ENCODE peak calls at places on chromosomes 16 and 17, in four cellular contexts. One of them, this sample, is unnamed.
A peak's percentile ranks its signal among the peaks of the same experiment; 100 is the strongest.

GRCh38 chr17:8941520-8941919 is 24.0 kb downstream of the PIK3R5 start:
- DNase-seq in suprapubic skin: no peak
- DNase-seq in effector memory CD4-positive, alpha-beta T cell: peak; percentile 38
- DNase-seq in transverse colon: peak; percentile 62
- DNase-seq in this sample: peak; percentile 65

GRCh38 chr16:48607056-48607825 is 2.7 kb downstream of the N4BP1 start:
- DNase-seq in suprapubic skin: no peak
- DNase-seq in transverse colon: peak; percentile 66
- DNase-seq in effector memory CD4-positive, alpha-beta T cell: no peak
- DNase-seq in this sample: peak; percentile 64

GRCh38 chr16:48261569-48261968 is 14.2 kb upstream of the ABCC11 start:
- DNase-seq in transverse colon: no peak
- DNase-seq in suprapubic skin: no peak
- DNase-seq in effector memory CD4-positive, alpha-beta T cell: no peak
- DNase-seq in this sample: no peak

GRCh38 chr17:4585203-4585939 is 1.0 kb downstream of the SMTNL2 start:
- DNase-seq in transverse colon: no peak
- DNase-seq in effector memory CD4-positive, alpha-beta T cell: no peak
- DNase-seq in suprapubic skin: no peak
- DNase-seq in this sample: no peak

GRCh38 chr17:76136276-76137025 is 4.6 kb downstream of the FOXJ1 start:
- DNase-seq in suprapubic skin: no peak
- DNase-seq in transverse colon: no peak
- DNase-seq in effector memory CD4-positive, alpha-beta T cell: no peak
- DNase-seq in this sample: no peak

GRCh38 chr16:31132303-31132978 is 3.1 kb downstream of the PRSS8 start:
- DNase-seq in effector memory CD4-positive, alpha-beta T cell: no peak
- DNase-seq in suprapubic skin: no peak
- DNase-seq in transverse colon: no peak
- DNase-seq in this sample: no peak

GRCh38 chr16:57866529-57866918 is 64.2 kb upstream of the KIFC3 start:
- DNase-seq in transverse colon: no peak
- DNase-seq in suprapubic skin: no peak
- DNase-seq in effector memory CD4-positive, alpha-beta T cell: no peak
- DNase-seq in this sample: no peak

GRCh38 chr17:48954300-48954755 is 9.7 kb upstream of the SNF8 start:
- DNase-seq in effector memory CD4-positive, alpha-beta T cell: no peak
- DNase-seq in suprapubic skin: no peak
- DNase-seq in transverse colon: peak; percentile 46
- DNase-seq in this sample: no peak

GRCh38 chr17:21689604-21690003 is 2.7 kb upstream of the KCNJ18 start:
- DNase-seq in effector memory CD4-positive, alpha-beta T cell: no peak
- DNase-seq in suprapubic skin: no peak
- DNase-seq in transverse colon: no peak
- DNase-seq in this sample: no peak

GRCh38 chr17:71985111-71986039 is 135.4 kb upstream of the SOX9 start:
- DNase-seq in effector memory CD4-positive, alpha-beta T cell: no peak
- DNase-seq in transverse colon: no peak
- DNase-seq in suprapubic skin: no peak
- DNase-seq in this sample: no peak

GRCh38 chr16:55734665-55735064 is 78.9 kb downstream of the SLC6A2 start:
- DNase-seq in effector memory CD4-positive, alpha-beta T cell: no peak
- DNase-seq in suprapubic skin: no peak
- DNase-seq in transverse colon: no peak
- DNase-seq in this sample: no peak

GRCh38 chr16:74862743-74863244 is 88.2 kb upstream of the FA2H start:
- DNase-seq in effector memory CD4-positive, alpha-beta T cell: no peak
- DNase-seq in transverse colon: no peak
- DNase-seq in suprapubic skin: no peak
- DNase-seq in this sample: no peak

GRCh38 chr16:48184681-48185080 is 28.9 kb upstream of the ABCC12 start:
- DNase-seq in suprapubic skin: no peak
- DNase-seq in effector memory CD4-positive, alpha-beta T cell: no peak
- DNase-seq in transverse colon: no peak
- DNase-seq in this sample: no peak

GRCh38 chr16:57887711-57888110 is 83.2 kb downstream of the CNGB1 start:
- DNase-seq in suprapubic skin: no peak
- DNase-seq in transverse colon: no peak
- DNase-seq in effector memory CD4-positive, alpha-beta T cell: no peak
- DNase-seq in this sample: no peak

GRCh38 chr16:28107232-28107631 is 43.7 kb upstream of the GSG1L start:
- DNase-seq in transverse colon: no peak
- DNase-seq in suprapubic skin: no peak
- DNase-seq in effector memory CD4-positive, alpha-beta T cell: no peak
- DNase-seq in this sample: no peak

GRCh38 chr16:23369416-23369815 is 67.3 kb downstream of the SCNN1B start:
- DNase-seq in suprapubic skin: no peak
- DNase-seq in effector memory CD4-positive, alpha-beta T cell: no peak
- DNase-seq in transverse colon: no peak
- DNase-seq in this sample: no peak

GRCh38 chr17:59342681-59343127 is 11.2 kb downstream of the YPEL2 start:
- DNase-seq in suprapubic skin: no peak
- DNase-seq in transverse colon: no peak
- DNase-seq in effector memory CD4-positive, alpha-beta T cell: no peak
- DNase-seq in this sample: no peak

GRCh38 chr16:88519240-88519639 is 51.0 kb upstream of the ZC3H18 start:
- DNase-seq in effector memory CD4-positive, alpha-beta T cell: no peak
- DNase-seq in suprapubic skin: no peak
- DNase-seq in transverse colon: no peak
- DNase-seq in this sample: no peak
- H3K27me3 ChIP-seq in effector memory CD4-positive, alpha-beta T cell: no peaks in the 10 kb centered on the region
- H3K27me3 ChIP-seq in suprapubic skin: peaks cover 17% of the 10 kb centered on the region
- H3K27me3 ChIP-seq in transverse colon: peaks cover 6% of the 10 kb centered on the region
- H3K27me3 ChIP-seq in this sample: peaks cover 7% of the 10 kb centered on the region

GRCh38 chr17:83127431-83128160 is 48.2 kb downstream of the METRNL start:
- DNase-seq in effector memory CD4-positive, alpha-beta T cell: no peak
- DNase-seq in transverse colon: no peak
- DNase-seq in suprapubic skin: peak; percentile 59
- DNase-seq in this sample: peak; percentile 34

GRCh38 chr17:83132251-83133081 is 53.1 kb downstream of the METRNL start:
- DNase-seq in suprapubic skin: peak; percentile 63
- DNase-seq in transverse colon: no peak
- DNase-seq in effector memory CD4-positive, alpha-beta T cell: no peak
- DNase-seq in this sample: peak; percentile 33

GRCh38 chr17:83128306-83129240 is 49.2 kb downstream of the METRNL start:
- DNase-seq in transverse colon: no peak
- DNase-seq in effector memory CD4-positive, alpha-beta T cell: no peak
- DNase-seq in suprapubic skin: peak; percentile 73
- DNase-seq in this sample: peak; percentile 27

GRCh38 chr17:83131268-83132011 is 52.0 kb downstream of the METRNL start:
- DNase-seq in transverse colon: no peak
- DNase-seq in suprapubic skin: peak; percentile 55
- DNase-seq in effector memory CD4-positive, alpha-beta T cell: no peak
- DNase-seq in this sample: peak; percentile 25

GRCh38 chr17:83129676-83130075 is 50.3 kb downstream of the METRNL start:
- DNase-seq in effector memory CD4-positive, alpha-beta T cell: no peak
- DNase-seq in transverse colon: no peak
- DNase-seq in suprapubic skin: peak; percentile 43
- DNase-seq in this sample: peak; percentile 25
- H3K27me3 ChIP-seq in effector memory CD4-positive, alpha-beta T cell: no peaks in the 10 kb centered on the region
- H3K27me3 ChIP-seq in transverse colon: peaks cover 25% of the 10 kb centered on the region
- H3K27me3 ChIP-seq in suprapubic skin: peaks cover 11% of the 10 kb centered on the region
- H3K27me3 ChIP-seq in this sample: no peaks in the 10 kb centered on the region

GRCh38 chr17:66983414-66984021 is 19.0 kb downstream of the CACNG4 start:
- DNase-seq in effector memory CD4-positive, alpha-beta T cell: no peak
- DNase-seq in transverse colon: no peak
- DNase-seq in suprapubic skin: no peak
- DNase-seq in this sample: no peak
- H3K27me3 ChIP-seq in effector memory CD4-positive, alpha-beta T cell: no peaks in the 10 kb centered on the region
- H3K27me3 ChIP-seq in transverse colon: peaks cover 55% of the 10 kb centered on the region
- H3K27me3 ChIP-seq in suprapubic skin: peaks cover 40% of the 10 kb centered on the region
- H3K27me3 ChIP-seq in this sample: no peaks in the 10 kb centered on the region

GRCh38 chr17:83183951-83184506 is 104.6 kb downstream of the METRNL start:
- DNase-seq in transverse colon: no peak
- DNase-seq in effector memory CD4-positive, alpha-beta T cell: no peak
- DNase-seq in suprapubic skin: no peak
- DNase-seq in this sample: no peak

GRCh38 chr17:83183150-83183820 is 103.9 kb downstream of the METRNL start:
- DNase-seq in transverse colon: no peak
- DNase-seq in effector memory CD4-positive, alpha-beta T cell: no peak
- DNase-seq in suprapubic skin: no peak
- DNase-seq in this sample: no peak

GRCh38 chr17:83186226-83186625 is 106.8 kb downstream of the METRNL start:
- DNase-seq in suprapubic skin: no peak
- DNase-seq in transverse colon: no peak
- DNase-seq in effector memory CD4-positive, alpha-beta T cell: no peak
- DNase-seq in this sample: no peak

GRCh38 chr17:83186751-83187421 is 107.5 kb downstream of the METRNL start:
- DNase-seq in suprapubic skin: no peak
- DNase-seq in transverse colon: no peak
- DNase-seq in effector memory CD4-positive, alpha-beta T cell: no peak
- DNase-seq in this sample: peak; percentile 11

GRCh38 chr17:83185023-83186002 is 105.9 kb downstream of the METRNL start:
- DNase-seq in suprapubic skin: no peak
- DNase-seq in transverse colon: no peak
- DNase-seq in effector memory CD4-positive, alpha-beta T cell: no peak
- DNase-seq in this sample: no peak
- H3K27me3 ChIP-seq in suprapubic skin: no peaks in the 10 kb centered on the region
- H3K27me3 ChIP-seq in transverse colon: no peaks in the 10 kb centered on the region
- H3K27me3 ChIP-seq in effector memory CD4-positive, alpha-beta T cell: no peaks in the 10 kb centered on the region
- H3K27me3 ChIP-seq in this sample: no peaks in the 10 kb centered on the region

GRCh38 chr16:86994215-86994614 is 323.0 kb downstream of the C16orf95 start:
- DNase-seq in suprapubic skin: no peak
- DNase-seq in transverse colon: no peak
- DNase-seq in effector memory CD4-positive, alpha-beta T cell: no peak
- DNase-seq in this sample: no peak

GRCh38 chr16:86995456-86995855 is 321.7 kb downstream of the C16orf95 start:
- DNase-seq in transverse colon: no peak
- DNase-seq in suprapubic skin: no peak
- DNase-seq in effector memory CD4-positive, alpha-beta T cell: no peak
- DNase-seq in this sample: no peak

GRCh38 chr16:86994651-86995171 is 322.5 kb downstream of the C16orf95 start:
- DNase-seq in transverse colon: no peak
- DNase-seq in effector memory CD4-positive, alpha-beta T cell: no peak
- DNase-seq in suprapubic skin: no peak
- DNase-seq in this sample: no peak

GRCh38 chr16:86992587-86992986 is 324.6 kb downstream of the C16orf95 start:
- DNase-seq in transverse colon: no peak
- DNase-seq in suprapubic skin: no peak
- DNase-seq in effector memory CD4-positive, alpha-beta T cell: no peak
- DNase-seq in this sample: no peak

DNA sequence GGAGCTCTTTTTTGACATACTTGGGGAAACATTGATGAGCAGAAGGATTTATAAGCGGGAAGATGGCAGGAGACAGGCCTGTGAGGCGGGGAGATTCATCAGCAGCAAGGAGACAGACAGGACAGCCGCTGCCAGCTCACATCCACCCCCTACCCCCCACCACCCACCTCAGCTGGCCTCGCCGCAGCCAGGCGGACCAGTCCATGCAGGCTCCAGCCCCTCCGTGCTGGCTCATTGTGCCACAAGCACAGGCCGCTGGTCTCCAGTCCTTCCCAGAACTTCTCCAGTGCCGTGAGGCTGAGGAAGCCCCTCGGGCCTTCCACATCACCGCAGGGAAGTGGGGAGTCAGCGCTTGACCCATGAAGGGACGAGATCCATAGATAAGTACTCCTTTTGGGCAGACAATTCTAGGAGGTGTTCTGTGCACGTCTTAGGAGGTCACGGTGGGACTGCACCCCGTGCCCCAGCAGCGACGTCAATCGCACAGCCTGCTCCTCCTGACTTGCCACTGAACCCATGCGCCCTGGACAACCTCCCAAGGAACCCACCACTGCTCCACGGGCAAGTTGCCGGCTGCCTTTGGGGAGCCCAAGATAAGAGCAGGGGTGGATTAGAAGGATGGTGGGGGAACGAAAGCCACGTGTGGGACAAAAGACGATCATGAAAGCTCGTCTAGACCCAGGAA is 323.6 kb downstream of the C16orf95 start:
- DNase-seq in effector memory CD4-positive, alpha-beta T cell: no peak
- DNase-seq in suprapubic skin: no peak
- DNase-seq in transverse colon: no peak
- DNase-seq in this sample: no peak
- H3K27me3 ChIP-seq in effector memory CD4-positive, alpha-beta T cell: no peaks in the 10 kb centered on the region
- H3K27me3 ChIP-seq in suprapubic skin: peaks cover 69% of the 10 kb centered on the region
- H3K27me3 ChIP-seq in transverse colon: peaks cover 30% of the 10 kb centered on the region
- H3K27me3 ChIP-seq in this sample: peaks cover 39% of the 10 kb centered on the region

GRCh38 chr17:80802626-80803450 is 188.8 kb upstream of the CHMP6 start:
- DNase-seq in transverse colon: no peak
- DNase-seq in effector memory CD4-positive, alpha-beta T cell: no peak
- DNase-seq in suprapubic skin: peak; percentile 69
- DNase-seq in this sample: no peak
- H3K27me3 ChIP-seq in transverse colon: no peaks in the 10 kb centered on the region
- H3K27me3 ChIP-seq in effector memory CD4-positive, alpha-beta T cell: no peaks in the 10 kb centered on the region
- H3K27me3 ChIP-seq in suprapubic skin: no peaks in the 10 kb centered on the region
- H3K27me3 ChIP-seq in this sample: no peaks in the 10 kb centered on the region

This sample was measured in lower lobe of right lung.